ENCODE peak calls at places on chromosomes 1 and 21, in five cellular contexts. F, U, X, B and T are unnamed samples.

GRCh38 chr1:218717611-218718010 is 372.5 kb downstream of the TGFB2 start:
- DNase-seq in F (no peak), U (no peak), X (peak; percentile 52), B (no peak), T (no peak)

GRCh38 chr1:145714524-145715111 is 4.7 kb upstream of the CD160 start:
- DNase-seq in F (peak; percentile 65), U (no peak), X (no peak), B (no peak), T (no peak)

GRCh38 chr1:227996187-227996950 is 10.4 kb upstream of the WNT3A start:
- DNase-seq in F (no peak), U (no peak), X (no peak), B (no peak), T (no peak)

GRCh38 chr1:2352341-2353214 is 38.8 kb downstream of the MORN1 start:
- DNase-seq in F (peak; percentile 64), U (no peak), X (no peak), B (peak; percentile 2), T (no peak)

GRCh38 chr1:19096036-19096833 is 113.8 kb downstream of the UBR4 start:
- DNase-seq in F (no peak), U (peak; percentile 61), X (no peak), B (peak; percentile 13), T (peak; percentile 8)

GRCh38 chr1:48841466-48841865 is 64.8 kb upstream of the BEND5 start:
- DNase-seq in F (no peak), U (no peak), X (no peak), B (no peak), T (no peak)

GRCh38 chr1:195979646-195980045 is 628.6 kb downstream of the KCNT2 start:
- DNase-seq in F (no peak), U (no peak), X (no peak), B (no peak), T (no peak)

GRCh38 chr1:24369199-24369598 is 44.4 kb downstream of the STPG1 start:
- DNase-seq in F (no peak), U (no peak), X (peak; percentile 31), B (no peak), T (no peak)

GRCh38 chr1:116498789-116499628 is 71.8 kb downstream of the CD58 start:
- DNase-seq in F (no peak), U (peak; percentile 84), X (peak; percentile 74), B (peak; percentile 80), T (no peak)

GRCh38 chr1:158248122-158248521 is 6.1 kb upstream of the CD1A start:
- DNase-seq in F (no peak), U (no peak), X (no peak), B (no peak), T (no peak)

GRCh38 chr1:21149862-21150432 is 26.8 kb downstream of the EIF4G3 start:
- DNase-seq in F (no peak), U (peak; percentile 22), X (peak; percentile 92), B (no peak), T (peak; percentile 15)

GRCh38 chr1:155472491-155472890 is 90.1 kb downstream of the ASH1L start:
- DNase-seq in F (no peak), U (no peak), X (no peak), B (no peak), T (no peak)

GRCh38 chr21:44054710-44055109 is 42.6 kb downstream of the TRAPPC10 start:
- DNase-seq in F (no peak), U (no peak), X (peak; percentile 18), B (no peak), T (no peak)

GRCh38 chr1:86774305-86775304 is 70.2 kb downstream of the SH3GLB1 start:
- DNase-seq in F (peak; percentile 73), U (peak; percentile 16), X (peak; percentile 92), B (peak; percentile 61), T (peak; percentile 48)

GRCh38 chr1:202162049-202162417 is 1.6 kb upstream of the PTPN7 start:
- DNase-seq in F (no peak), U (no peak), X (no peak), B (no peak), T (no peak)

GRCh38 chr1:9877962-9878361 is 32.1 kb downstream of the CTNNBIP1 start:
- DNase-seq in F (peak; percentile 33), U (no peak), X (no peak), B (no peak), T (no peak)

GRCh38 chr21:38478782-38479181 is 19.5 kb downstream of the ERG start:
- DNase-seq in F (no peak), U (no peak), X (peak; percentile 9), B (no peak), T (no peak)

GRCh38 chr1:184509105-184509504 is 122.3 kb downstream of the C1orf21 start:
- DNase-seq in F (no peak), U (no peak), X (no peak), B (no peak), T (no peak)

GRCh38 chr1:3674100-3675094 is 22.1 kb downstream of the TP73 start:
- DNase-seq in F (peak; percentile 54), U (no peak), X (no peak), B (no peak), T (no peak)

GRCh38 chr1:12410351-12410750 is 180.5 kb downstream of the VPS13D start:
- DNase-seq in F (no peak), U (no peak), X (no peak), B (no peak), T (no peak)

GRCh38 chr1:218671573-218671972 is 326.4 kb downstream of the TGFB2 start:
- DNase-seq in F (no peak), U (peak; percentile 17), X (peak; percentile 73), B (no peak), T (no peak)

GRCh38 chr1:243409284-243409683 is 153.4 kb downstream of the SDCCAG8 start:
- DNase-seq in F (no peak), U (no peak), X (no peak), B (no peak), T (no peak)

GRCh38 chr1:53578358-53578757 is 119.2 kb downstream of the DMRTB1 start:
- DNase-seq in F (no peak), U (no peak), X (no peak), B (no peak), T (no peak)

GRCh38 chr1:119590377-119590776 is 57.7 kb downstream of the ZNF697 start:
- DNase-seq in F (no peak), U (no peak), X (no peak), B (no peak), T (no peak)

GRCh38 chr1:201841265-201841912 is 12.4 kb downstream of the IPO9 start:
- DNase-seq in F (no peak), U (no peak), X (no peak), B (no peak), T (no peak)

GRCh38 chr1:34500451-34500850 is 254.4 kb upstream of the GJB5 start:
- DNase-seq in F (peak; percentile 59), U (peak; percentile 78), X (no peak), B (no peak), T (no peak)

GRCh38 chr1:154583691-154584212 is 16.2 kb downstream of the CHRNB2 start:
- DNase-seq in F (no peak), U (no peak), X (peak; percentile 73), B (peak; percentile 76), T (no peak)

GRCh38 chr1:206941766-206942418 is 4.4 kb downstream of the PIGR start:
- DNase-seq in F (no peak), U (no peak), X (no peak), B (no peak), T (no peak)

GRCh38 chr1:59100975-59101374 is 195.9 kb upstream of the FGGY start:
- DNase-seq in F (no peak), U (no peak), X (no peak), B (no peak), T (no peak)
- TF ChIP-seq CTCF in F (no peak), U (no peak), X (no peak), B (no peak), T (no peak)

GRCh38 chr21:32360401-32360981 is 32.3 kb downstream of the URB1 start:
- DNase-seq in F (no peak), U (no peak), X (no peak), B (no peak), T (no peak)

GRCh38 chr21:32364801-32365200 is 28.0 kb downstream of the URB1 start:
- DNase-seq in F (no peak), U (peak; percentile 48), X (no peak), B (no peak), T (no peak)

GRCh38 chr21:32356874-32357395 is 35.9 kb downstream of the URB1 start:
- DNase-seq in F (no peak), U (no peak), X (no peak), B (no peak), T (no peak)

GRCh38 chr21:32364387-32364786 is 28.4 kb downstream of the URB1 start:
- DNase-seq in F (no peak), U (peak; percentile 15), X (peak; percentile 9), B (no peak), T (no peak)

DNA sequence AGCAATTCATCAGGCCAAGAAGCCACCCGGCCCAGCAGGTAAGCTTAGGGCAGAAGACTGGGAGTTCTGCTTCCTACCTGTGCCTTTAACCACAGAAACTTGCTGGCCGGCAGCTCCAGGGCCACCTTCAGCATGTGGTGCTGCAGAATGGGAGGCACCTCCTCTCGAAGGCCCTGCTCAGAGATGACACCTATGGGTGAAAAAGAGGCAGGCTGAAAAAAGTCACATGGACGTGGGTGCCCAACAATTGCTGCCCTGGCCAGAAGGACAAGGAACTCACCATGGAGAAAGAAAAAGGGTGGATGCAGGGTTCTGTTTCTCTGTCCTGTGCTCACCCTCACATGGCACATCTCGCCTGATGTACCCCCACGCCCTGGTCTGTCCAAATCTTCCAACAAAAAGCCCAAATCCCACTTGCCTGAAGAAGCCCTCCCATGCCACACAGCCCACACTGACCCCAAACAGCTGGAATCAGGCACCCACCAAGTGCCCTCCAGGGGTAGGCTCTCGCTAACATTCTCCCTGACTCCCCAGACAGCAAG is 33.0 kb downstream of the URB1 start:
- DNase-seq in F (no peak), U (no peak), X (no peak), B (no peak), T (no peak)
- H3K36me3 ChIP-seq in F (peaks cover 98% of the 10 kb centered on the region), U (no peaks in the 10 kb centered on the region), X (peaks cover 27% of the 10 kb centered on the region), B (peaks cover 75% of the 10 kb centered on the region), T (peaks cover 18% of the 10 kb centered on the region)

DNA sequence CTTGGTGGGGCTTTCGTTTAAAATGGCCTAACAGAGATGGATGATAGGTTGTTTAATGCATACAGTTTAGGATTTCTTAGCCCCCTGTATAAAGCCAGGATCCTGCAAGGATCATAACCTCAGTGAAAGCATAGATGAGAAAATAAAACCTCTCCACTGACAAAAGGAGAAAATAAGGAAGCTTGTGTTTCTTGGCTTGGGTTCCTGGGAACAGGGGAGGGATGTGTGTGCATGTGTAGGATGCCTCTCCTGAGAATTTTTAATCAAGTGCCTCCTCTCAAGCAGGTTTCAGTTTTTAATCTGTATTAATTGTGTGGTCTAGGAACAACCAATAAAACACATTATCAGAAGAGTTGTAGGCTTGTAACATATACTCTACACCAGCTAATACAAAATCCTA is 26.1 kb downstream of the PRKACB start:
- DNase-seq in F (no peak), U (no peak), X (no peak), B (no peak), T (no peak)
- H3K4me1 ChIP-seq in F (no peaks in the 10 kb centered on the region), U (no peaks in the 10 kb centered on the region), X (no peaks in the 10 kb centered on the region), B (no peaks in the 10 kb centered on the region), T (peaks cover 19% of the 10 kb centered on the region)

GRCh38 chr1:91753878-91754277 is 132.1 kb downstream of the TGFBR3 start:
- DNase-seq in F (no peak), U (no peak), X (no peak), B (no peak), T (no peak)

GRCh38 chr1:91754348-91754747 is 131.6 kb downstream of the TGFBR3 start:
- DNase-seq in F (no peak), U (no peak), X (peak; percentile 52), B (no peak), T (no peak)

GRCh38 chr1:91755888-91756287 is 130.1 kb downstream of the TGFBR3 start:
- DNase-seq in F (no peak), U (no peak), X (no peak), B (no peak), T (no peak)

GRCh38 chr1:91757760-91758545 is 128.0 kb downstream of the TGFBR3 start:
- DNase-seq in F (no peak), U (no peak), X (peak; percentile 43), B (no peak), T (no peak)

GRCh38 chr1:91755176-91755575 is 130.8 kb downstream of the TGFBR3 start:
- DNase-seq in F (no peak), U (no peak), X (peak; percentile 91), B (no peak), T (no peak)
- TF ChIP-seq CTCF in F (no peak), U (no peak), X (no peak), B (no peak), T (no peak)